ENCODE peak calls at places on chromosomes 4 and X, in four cellular contexts. One of them, this sample, is unnamed.
A peak's percentile ranks its signal among the peaks of the same experiment; 100 is the strongest.

GRCh38 chr4:163542275-163542674 is 47.8 kb downstream of the TMA16 start:
- DNase-seq in adrenal gland: no peak
- DNase-seq in heart right ventricle: no peak
- DNase-seq in AG04450: no peak
- DNase-seq in this sample: no peak

GRCh38 chr4:35559559-35560365 is 684.6 kb downstream of the ARAP2 start:
- DNase-seq in adrenal gland: no peak
- DNase-seq in heart right ventricle: no peak
- DNase-seq in AG04450: no peak
- DNase-seq in this sample: no peak

GRCh38 chr4:12724520-12724919 is 759.6 kb downstream of the RAB28 start:
- DNase-seq in adrenal gland: no peak
- DNase-seq in heart right ventricle: no peak
- DNase-seq in AG04450: no peak
- DNase-seq in this sample: no peak

GRCh38 chr4:186260504-186261448 is 5.2 kb upstream of the F11 start:
- DNase-seq in adrenal gland: peak; percentile 73
- DNase-seq in heart right ventricle: no peak
- DNase-seq in AG04450: no peak
- DNase-seq in this sample: no peak

GRCh38 chrX:12007881-12008280 is 130.4 kb upstream of the FRMPD4 start:
- DNase-seq in adrenal gland: no peak
- DNase-seq in heart right ventricle: no peak
- DNase-seq in AG04450: peak; percentile 18
- DNase-seq in this sample: no peak

GRCh38 chr4:36322921-36323354 is 41.5 kb downstream of the DTHD1 start:
- DNase-seq in adrenal gland: no peak
- DNase-seq in heart right ventricle: no peak
- DNase-seq in AG04450: no peak
- DNase-seq in this sample: peak; percentile 15

GRCh38 chr4:73418677-73419076 is 14.6 kb downstream of the ALB start:
- DNase-seq in adrenal gland: no peak
- DNase-seq in heart right ventricle: no peak
- DNase-seq in AG04450: no peak
- DNase-seq in this sample: no peak

GRCh38 chr4:183405371-183405770 is 39.1 kb upstream of the CDKN2AIP start:
- DNase-seq in adrenal gland: no peak
- DNase-seq in heart right ventricle: no peak
- DNase-seq in AG04450: no peak
- DNase-seq in this sample: no peak

GRCh38 chrX:103608305-103608963 is 671 bp downstream of the TCEAL3 start:
- DNase-seq in adrenal gland: no peak
- DNase-seq in heart right ventricle: peak; percentile 13
- DNase-seq in AG04450: no peak
- DNase-seq in this sample: peak; percentile 10

GRCh38 chr4:81032805-81033684 is 2.5 kb downstream of the BMP3 start:
- DNase-seq in adrenal gland: no peak
- DNase-seq in heart right ventricle: no peak
- DNase-seq in AG04450: no peak
- DNase-seq in this sample: no peak

GRCh38 chrX:78673256-78673655 is 14.1 kb upstream of the RTL3 start:
- DNase-seq in adrenal gland: no peak
- DNase-seq in heart right ventricle: no peak
- DNase-seq in AG04450: no peak
- DNase-seq in this sample: no peak

GRCh38 chr4:143302526-143302925 is 34.1 kb upstream of the GAB1 start:
- DNase-seq in adrenal gland: peak; percentile 17
- DNase-seq in heart right ventricle: no peak
- DNase-seq in AG04450: no peak
- DNase-seq in this sample: no peak

GRCh38 chrX:71250856-71251255 is 3.1 kb downstream of the ZMYM3 start:
- DNase-seq in adrenal gland: no peak
- DNase-seq in heart right ventricle: no peak
- DNase-seq in AG04450: no peak
- DNase-seq in this sample: no peak

GRCh38 chr4:108359936-108360681 is 191.4 kb upstream of the LEF1 start:
- DNase-seq in adrenal gland: no peak
- DNase-seq in heart right ventricle: no peak
- DNase-seq in AG04450: no peak
- DNase-seq in this sample: no peak

GRCh38 chr4:12022409-12022808 is 593.7 kb upstream of the HS3ST1 start:
- DNase-seq in adrenal gland: no peak
- DNase-seq in heart right ventricle: no peak
- DNase-seq in AG04450: no peak
- DNase-seq in this sample: no peak

GRCh38 chrX:106894392-106894909 is 8.7 kb downstream of the RIPPLY1 start:
- DNase-seq in adrenal gland: peak; percentile 71
- DNase-seq in heart right ventricle: peak; percentile 13
- DNase-seq in AG04450: peak; percentile 30
- DNase-seq in this sample: peak; percentile 34

GRCh38 chr4:136922066-136922465 is 610.2 kb downstream of the PCDH18 start:
- DNase-seq in adrenal gland: no peak
- DNase-seq in heart right ventricle: no peak
- DNase-seq in AG04450: no peak
- DNase-seq in this sample: no peak

GRCh38 chrX:10769165-10769564 is 148.8 kb upstream of the MID1 start:
- DNase-seq in adrenal gland: no peak
- DNase-seq in heart right ventricle: no peak
- DNase-seq in AG04450: no peak
- DNase-seq in this sample: peak; percentile 28

GRCh38 chr4:24674279-24674678 is 89.9 kb upstream of the DHX15 start:
- DNase-seq in adrenal gland: no peak
- DNase-seq in heart right ventricle: no peak
- DNase-seq in AG04450: no peak
- DNase-seq in this sample: no peak

GRCh38 chr4:87188932-87189331 is 31.5 kb downstream of the KLHL8 start:
- DNase-seq in adrenal gland: no peak
- DNase-seq in heart right ventricle: no peak
- DNase-seq in AG04450: no peak
- DNase-seq in this sample: no peak

GRCh38 chr4:168514249-168514852 is 17.5 kb downstream of the PALLD start:
- DNase-seq in adrenal gland: no peak
- DNase-seq in heart right ventricle: no peak
- DNase-seq in AG04450: no peak
- DNase-seq in this sample: peak; percentile 12

GRCh38 chrX:130245441-130245840 is 23.3 kb downstream of the ZNF280C start:
- DNase-seq in adrenal gland: no peak
- DNase-seq in heart right ventricle: no peak
- DNase-seq in AG04450: no peak
- DNase-seq in this sample: no peak

GRCh38 chr4:138222041-138222440 is 20.1 kb downstream of the SLC7A11 start:
- DNase-seq in adrenal gland: no peak
- DNase-seq in heart right ventricle: no peak
- DNase-seq in AG04450: peak; percentile 70
- DNase-seq in this sample: no peak

GRCh38 chr4:148790691-148791090 is 348.5 kb upstream of the NR3C2 start:
- DNase-seq in adrenal gland: no peak
- DNase-seq in heart right ventricle: no peak
- DNase-seq in AG04450: no peak
- DNase-seq in this sample: no peak

GRCh38 chr4:85961887-85962286 is 398.0 kb downstream of the MAPK10 start:
- DNase-seq in adrenal gland: no peak
- DNase-seq in heart right ventricle: no peak
- DNase-seq in AG04450: no peak
- DNase-seq in this sample: no peak

GRCh38 chrX:120015145-120016067 is 62.1 kb downstream of the RHOXF2B start:
- DNase-seq in adrenal gland: peak; percentile 51
- DNase-seq in heart right ventricle: no peak
- DNase-seq in AG04450: no peak
- DNase-seq in this sample: no peak

GRCh38 chr4:10056334-10057022 is 35.2 kb upstream of the SLC2A9 start:
- DNase-seq in adrenal gland: no peak
- DNase-seq in heart right ventricle: no peak
- DNase-seq in AG04450: no peak
- DNase-seq in this sample: no peak

GRCh38 chr4:82046796-82047195 is 327.0 kb downstream of the HNRNPD start:
- DNase-seq in adrenal gland: no peak
- DNase-seq in heart right ventricle: no peak
- DNase-seq in AG04450: no peak
- DNase-seq in this sample: no peak

GRCh38 chr4:158125325-158125724 is 47.5 kb downstream of the GASK1B start:
- DNase-seq in adrenal gland: no peak
- DNase-seq in heart right ventricle: no peak
- DNase-seq in AG04450: no peak
- DNase-seq in this sample: no peak

GRCh38 chrX:139204903-139205667 is 325.5 kb upstream of the F9 start:
- DNase-seq in adrenal gland: no peak
- DNase-seq in heart right ventricle: peak; percentile 10
- DNase-seq in AG04450: no peak
- DNase-seq in this sample: peak; percentile 6

GRCh38 chrX:94107981-94108380 is 434.0 kb downstream of the FAM133A start:
- DNase-seq in adrenal gland: no peak
- DNase-seq in heart right ventricle: no peak
- DNase-seq in AG04450: no peak
- DNase-seq in this sample: no peak

GRCh38 chrX:103124284-103124683 is 31.3 kb upstream of the NXF3 start:
- DNase-seq in adrenal gland: no peak
- DNase-seq in heart right ventricle: no peak
- DNase-seq in AG04450: no peak
- DNase-seq in this sample: no peak

GRCh38 chr4:30722092-30722915 is 2.1 kb downstream of the PCDH7 start:
- DNase-seq in adrenal gland: no peak
- DNase-seq in heart right ventricle: peak; percentile 32
- DNase-seq in AG04450: no peak
- DNase-seq in this sample: no peak

GRCh38 chr4:30720021-30720655 is at the start of gene PCDH7:
- DNase-seq in adrenal gland: no peak
- DNase-seq in heart right ventricle: peak; percentile 23
- DNase-seq in AG04450: no peak
- DNase-seq in this sample: peak; percentile 13

GRCh38 chr4:30720656-30721352 is 635 bp downstream of the PCDH7 start:
- DNase-seq in adrenal gland: no peak
- DNase-seq in heart right ventricle: peak; percentile 25
- DNase-seq in AG04450: no peak
- DNase-seq in this sample: peak; percentile 15

GRCh38 chr4:30722916-30723270 is 2.7 kb downstream of the PCDH7 start:
- DNase-seq in adrenal gland: no peak
- DNase-seq in heart right ventricle: no peak
- DNase-seq in AG04450: no peak
- DNase-seq in this sample: no peak

GRCh38 chr4:30721353-30722091 is 1.4 kb downstream of the PCDH7 start:
- DNase-seq in adrenal gland: no peak
- DNase-seq in heart right ventricle: peak; percentile 46
- DNase-seq in AG04450: no peak
- DNase-seq in this sample: peak; percentile 16
- TF ChIP-seq CTCF in adrenal gland: peak; percentile 39
- TF ChIP-seq CTCF in heart right ventricle: no peak
- TF ChIP-seq CTCF in AG04450: no peak
- TF ChIP-seq CTCF in this sample: no peak

GRCh38 chrX:57286507-57287251 is at the start of gene FAAH2:
- DNase-seq in adrenal gland: no peak
- DNase-seq in heart right ventricle: no peak
- DNase-seq in AG04450: no peak
- DNase-seq in this sample: peak; percentile 24
- TF ChIP-seq CTCF in adrenal gland: no peak
- TF ChIP-seq CTCF in heart right ventricle: no peak
- TF ChIP-seq CTCF in AG04450: no peak
- TF ChIP-seq CTCF in this sample: no peak

GRCh38 chr4:155569960-155570515 is 96.6 kb upstream of the GUCY1A1 start:
- DNase-seq in adrenal gland: no peak
- DNase-seq in heart right ventricle: no peak
- DNase-seq in AG04450: no peak
- DNase-seq in this sample: no peak

GRCh38 chr4:155570661-155571060 is 96.0 kb upstream of the GUCY1A1 start:
- DNase-seq in adrenal gland: no peak
- DNase-seq in heart right ventricle: no peak
- DNase-seq in AG04450: no peak
- DNase-seq in this sample: no peak

GRCh38 chr4:155568641-155569040 is 98.0 kb upstream of the GUCY1A1 start:
- DNase-seq in adrenal gland: no peak
- DNase-seq in heart right ventricle: no peak
- DNase-seq in AG04450: no peak
- DNase-seq in this sample: no peak

GRCh38 chr4:155571184-155571944 is 95.3 kb upstream of the GUCY1A1 start:
- DNase-seq in adrenal gland: no peak
- DNase-seq in heart right ventricle: no peak
- DNase-seq in AG04450: no peak
- DNase-seq in this sample: no peak

GRCh38 chr4:155569471-155569870 is 97.2 kb upstream of the GUCY1A1 start:
- DNase-seq in adrenal gland: no peak
- DNase-seq in heart right ventricle: no peak
- DNase-seq in AG04450: no peak
- DNase-seq in this sample: no peak
- TF ChIP-seq CTCF in adrenal gland: no peak
- TF ChIP-seq CTCF in heart right ventricle: no peak
- TF ChIP-seq CTCF in AG04450: no peak
- TF ChIP-seq CTCF in this sample: no peak

DNA sequence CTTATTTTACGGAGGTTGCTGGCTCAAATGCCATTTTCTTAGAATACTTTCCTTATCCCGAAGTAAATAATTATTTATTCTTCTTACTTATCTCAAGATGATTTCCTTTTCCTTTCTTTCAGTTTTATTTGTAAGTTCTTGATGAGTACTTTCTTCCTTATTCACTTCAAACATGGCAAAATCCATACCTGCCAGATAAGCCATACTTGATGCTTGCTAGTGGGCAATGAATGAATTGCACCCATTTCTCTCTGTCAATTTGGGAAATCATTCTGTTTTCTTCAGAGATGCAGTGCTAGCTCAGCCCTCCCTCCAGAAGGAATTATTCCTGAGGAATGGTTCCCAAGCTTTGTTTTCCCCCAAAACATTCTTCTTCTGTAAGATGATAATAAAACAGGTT is 598.3 kb downstream of the SPRY1 start:
- DNase-seq in adrenal gland: no peak
- DNase-seq in heart right ventricle: no peak
- DNase-seq in AG04450: no peak
- DNase-seq in this sample: no peak
- TF ChIP-seq CTCF in adrenal gland: peak; percentile 9
- TF ChIP-seq CTCF in heart right ventricle: no peak
- TF ChIP-seq CTCF in AG04450: no peak
- TF ChIP-seq CTCF in this sample: no peak

DNA sequence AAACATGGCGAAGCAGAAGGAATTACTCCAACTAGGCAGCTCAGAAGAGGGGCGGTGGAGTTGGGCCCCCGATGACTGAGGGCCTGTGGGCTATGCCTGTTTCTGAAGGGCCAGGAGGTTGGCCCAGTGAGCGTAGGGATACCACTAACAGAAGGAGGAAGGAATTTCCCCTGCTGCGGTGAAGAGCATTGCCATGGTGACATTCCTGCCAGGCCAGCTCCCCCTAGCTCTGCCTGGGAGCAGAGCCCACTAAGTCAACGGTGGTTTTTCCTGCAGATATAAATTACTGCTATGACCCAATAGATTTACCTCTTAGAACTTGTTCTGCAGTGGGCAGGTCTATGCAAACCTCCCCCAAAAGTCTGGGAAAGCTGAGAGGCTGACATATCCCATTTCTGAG is 28.9 kb upstream of the HMX1 start:
- DNase-seq in adrenal gland: no peak
- DNase-seq in heart right ventricle: no peak
- DNase-seq in AG04450: no peak
- DNase-seq in this sample: no peak
- TF ChIP-seq CTCF in adrenal gland: no peak
- TF ChIP-seq CTCF in heart right ventricle: no peak
- TF ChIP-seq CTCF in AG04450: no peak
- TF ChIP-seq CTCF in this sample: no peak

This sample was measured in GM10248.